ENCODE peak calls at places on chromosomes 3 and 15, in six cellular contexts. One of them, this sample, is unnamed.

GRCh38 chr15:100693451-100693850 is 91.1 kb downstream of the ASB7 start:
- DNase-seq in A549: no peak
- DNase-seq in NB4: no peak
- DNase-seq in endothelial cell of umbilical vein: no peak
- DNase-seq in HepG2: no peak
- DNase-seq in HCT116: no peak
- DNase-seq in this sample: no peak

GRCh38 chr3:107235923-107236315 is 141.3 kb upstream of the CCDC54 start:
- DNase-seq in A549: peak
- DNase-seq in NB4: peak
- DNase-seq in endothelial cell of umbilical vein: peak
- DNase-seq in HepG2: peak
- DNase-seq in HCT116: peak
- DNase-seq in this sample: peak

GRCh38 chr15:91522609-91523332 is 330.7 kb upstream of the SLCO3A1 start:
- DNase-seq in A549: peak
- DNase-seq in NB4: peak
- DNase-seq in endothelial cell of umbilical vein: no peak
- DNase-seq in HepG2: no peak
- DNase-seq in HCT116: no peak
- DNase-seq in this sample: no peak

GRCh38 chr15:72982750-72983149 is 69.5 kb upstream of the NEO1 start:
- DNase-seq in A549: no peak
- DNase-seq in NB4: no peak
- DNase-seq in endothelial cell of umbilical vein: no peak
- DNase-seq in HepG2: no peak
- DNase-seq in HCT116: no peak
- DNase-seq in this sample: no peak

GRCh38 chr3:87997298-87997697 is 61.5 kb downstream of the CGGBP1 start:
- DNase-seq in A549: no peak
- DNase-seq in NB4: peak
- DNase-seq in endothelial cell of umbilical vein: peak
- DNase-seq in HepG2: no peak
- DNase-seq in HCT116: no peak
- DNase-seq in this sample: peak

GRCh38 chr3:11803977-11804903 is 42.4 kb downstream of the TAMM41 start:
- DNase-seq in A549: peak
- DNase-seq in NB4: peak
- DNase-seq in endothelial cell of umbilical vein: peak
- DNase-seq in HepG2: peak
- DNase-seq in HCT116: peak
- DNase-seq in this sample: no peak

GRCh38 chr15:63891079-63891762 is 57.5 kb upstream of the HERC1 start:
- DNase-seq in A549: peak
- DNase-seq in NB4: peak
- DNase-seq in endothelial cell of umbilical vein: peak
- DNase-seq in HepG2: peak
- DNase-seq in HCT116: peak
- DNase-seq in this sample: peak

GRCh38 chr3:32184187-32184730 is 54.2 kb upstream of the CMTM8 start:
- DNase-seq in A549: no peak
- DNase-seq in NB4: no peak
- DNase-seq in endothelial cell of umbilical vein: no peak
- DNase-seq in HepG2: no peak
- DNase-seq in HCT116: no peak
- DNase-seq in this sample: no peak

GRCh38 chr15:85750807-85751730 is 43.7 kb downstream of the KLHL25 start:
- DNase-seq in A549: no peak
- DNase-seq in NB4: peak
- DNase-seq in endothelial cell of umbilical vein: no peak
- DNase-seq in HepG2: no peak
- DNase-seq in HCT116: no peak
- DNase-seq in this sample: no peak

GRCh38 chr3:140942221-140943104 is 827 bp downstream of the SLC25A36 start:
- DNase-seq in A549: peak
- DNase-seq in NB4: peak
- DNase-seq in endothelial cell of umbilical vein: peak
- DNase-seq in HepG2: peak
- DNase-seq in HCT116: no peak
- DNase-seq in this sample: no peak

GRCh38 chr3:157786618-157787017 is 283.4 kb upstream of the VEPH1 start:
- DNase-seq in A549: no peak
- DNase-seq in NB4: no peak
- DNase-seq in endothelial cell of umbilical vein: no peak
- DNase-seq in HepG2: no peak
- DNase-seq in HCT116: no peak
- DNase-seq in this sample: no peak

GRCh38 chr3:52281980-52282801 is 3.7 kb upstream of the WDR82 start:
- DNase-seq in A549: no peak
- DNase-seq in NB4: no peak
- DNase-seq in endothelial cell of umbilical vein: no peak
- DNase-seq in HepG2: peak
- DNase-seq in HCT116: no peak
- DNase-seq in this sample: no peak

GRCh38 chr15:72796515-72797337 is 13.2 kb upstream of the ADPGK start:
- DNase-seq in A549: peak
- DNase-seq in NB4: peak
- DNase-seq in endothelial cell of umbilical vein: peak
- DNase-seq in HepG2: no peak
- DNase-seq in HCT116: peak
- DNase-seq in this sample: no peak

GRCh38 chr15:91860498-91860897 is 7.0 kb downstream of the SLCO3A1 start:
- DNase-seq in A549: no peak
- DNase-seq in NB4: no peak
- DNase-seq in endothelial cell of umbilical vein: no peak
- DNase-seq in HepG2: no peak
- DNase-seq in HCT116: no peak
- DNase-seq in this sample: no peak

GRCh38 chr3:149553781-149554451 is 79.4 kb downstream of the TM4SF4 start:
- DNase-seq in A549: no peak
- DNase-seq in NB4: no peak
- DNase-seq in endothelial cell of umbilical vein: peak
- DNase-seq in HepG2: no peak
- DNase-seq in HCT116: no peak
- DNase-seq in this sample: no peak

GRCh38 chr15:88644741-88645140 is 5.9 kb downstream of the ISG20 start:
- DNase-seq in A549: no peak
- DNase-seq in NB4: no peak
- DNase-seq in endothelial cell of umbilical vein: no peak
- DNase-seq in HepG2: no peak
- DNase-seq in HCT116: no peak
- DNase-seq in this sample: no peak

GRCh38 chr3:46971151-46971550 is 5.4 kb downstream of the CCDC12 start:
- DNase-seq in A549: no peak
- DNase-seq in NB4: no peak
- DNase-seq in endothelial cell of umbilical vein: no peak
- DNase-seq in HepG2: no peak
- DNase-seq in HCT116: no peak
- DNase-seq in this sample: no peak

GRCh38 chr3:70832035-70832795 is 519.8 kb upstream of the MDFIC2 start:
- DNase-seq in A549: no peak
- DNase-seq in NB4: no peak
- DNase-seq in endothelial cell of umbilical vein: peak
- DNase-seq in HepG2: no peak
- DNase-seq in HCT116: no peak
- DNase-seq in this sample: no peak

GRCh38 chr3:32973982-32974381 is 22.5 kb downstream of the CCR4 start:
- DNase-seq in A549: no peak
- DNase-seq in NB4: no peak
- DNase-seq in endothelial cell of umbilical vein: no peak
- DNase-seq in HepG2: no peak
- DNase-seq in HCT116: no peak
- DNase-seq in this sample: no peak

GRCh38 chr3:98367464-98368246 is 14.0 kb downstream of the OR5K4 start:
- DNase-seq in A549: no peak
- DNase-seq in NB4: no peak
- DNase-seq in endothelial cell of umbilical vein: no peak
- DNase-seq in HepG2: no peak
- DNase-seq in HCT116: no peak
- DNase-seq in this sample: no peak

GRCh38 chr15:48414015-48414414 is 82.8 kb downstream of the DUT start:
- DNase-seq in A549: no peak
- DNase-seq in NB4: no peak
- DNase-seq in endothelial cell of umbilical vein: peak
- DNase-seq in HepG2: no peak
- DNase-seq in HCT116: no peak
- DNase-seq in this sample: no peak

GRCh38 chr3:49654955-49655556 is 19.1 kb upstream of the APEH start:
- DNase-seq in A549: no peak
- DNase-seq in NB4: no peak
- DNase-seq in endothelial cell of umbilical vein: no peak
- DNase-seq in HepG2: no peak
- DNase-seq in HCT116: no peak
- DNase-seq in this sample: no peak

GRCh38 chr15:63469190-63469589 is 35.2 kb upstream of the USP3 start:
- DNase-seq in A549: no peak
- DNase-seq in NB4: no peak
- DNase-seq in endothelial cell of umbilical vein: no peak
- DNase-seq in HepG2: no peak
- DNase-seq in HCT116: no peak
- DNase-seq in this sample: no peak

GRCh38 chr3:103002447-103002846 is 567.6 kb downstream of the ZPLD1 start:
- DNase-seq in A549: no peak
- DNase-seq in NB4: peak
- DNase-seq in endothelial cell of umbilical vein: no peak
- DNase-seq in HepG2: no peak
- DNase-seq in HCT116: no peak
- DNase-seq in this sample: no peak

GRCh38 chr3:191330309-191330712 is at the start of gene UTS2B:
- DNase-seq in A549: peak
- DNase-seq in NB4: no peak
- DNase-seq in endothelial cell of umbilical vein: peak
- DNase-seq in HepG2: peak
- DNase-seq in HCT116: peak
- DNase-seq in this sample: no peak

GRCh38 chr15:78715930-78716329 is 74.9 kb upstream of the CHRNB4 start:
- DNase-seq in A549: peak
- DNase-seq in NB4: no peak
- DNase-seq in endothelial cell of umbilical vein: no peak
- DNase-seq in HepG2: no peak
- DNase-seq in HCT116: no peak
- DNase-seq in this sample: no peak

GRCh38 chr3:65052101-65052500 is 364.3 kb upstream of the ADAMTS9 start:
- DNase-seq in A549: no peak
- DNase-seq in NB4: peak
- DNase-seq in endothelial cell of umbilical vein: no peak
- DNase-seq in HepG2: no peak
- DNase-seq in HCT116: no peak
- DNase-seq in this sample: no peak

GRCh38 chr3:172559029-172559428 is 35.8 kb upstream of the TNFSF10 start:
- DNase-seq in A549: no peak
- DNase-seq in NB4: peak
- DNase-seq in endothelial cell of umbilical vein: no peak
- DNase-seq in HepG2: no peak
- DNase-seq in HCT116: no peak
- DNase-seq in this sample: no peak

GRCh38 chr3:172560026-172560425 is 36.8 kb upstream of the TNFSF10 start:
- DNase-seq in A549: no peak
- DNase-seq in NB4: no peak
- DNase-seq in endothelial cell of umbilical vein: no peak
- DNase-seq in HepG2: no peak
- DNase-seq in HCT116: no peak
- DNase-seq in this sample: no peak

GRCh38 chr3:172561894-172562664 is 38.8 kb upstream of the TNFSF10 start:
- DNase-seq in A549: peak
- DNase-seq in NB4: no peak
- DNase-seq in endothelial cell of umbilical vein: peak
- DNase-seq in HepG2: no peak
- DNase-seq in HCT116: no peak
- DNase-seq in this sample: no peak

GRCh38 chr3:172564499-172564898 is 41.3 kb upstream of the TNFSF10 start:
- DNase-seq in A549: no peak
- DNase-seq in NB4: peak
- DNase-seq in endothelial cell of umbilical vein: no peak
- DNase-seq in HepG2: no peak
- DNase-seq in HCT116: no peak
- DNase-seq in this sample: no peak

GRCh38 chr3:172562881-172563835 is 39.9 kb upstream of the TNFSF10 start:
- DNase-seq in A549: peak
- DNase-seq in NB4: peak
- DNase-seq in endothelial cell of umbilical vein: peak
- DNase-seq in HepG2: peak
- DNase-seq in HCT116: no peak
- DNase-seq in this sample: no peak
- TF ChIP-seq MAX in A549: no peak
- TF ChIP-seq MAX in NB4: no peak
- TF ChIP-seq MAX in endothelial cell of umbilical vein: no peak
- TF ChIP-seq MAX in HepG2: no peak
- TF ChIP-seq MAX in HCT116: no peak
- TF ChIP-seq MAX in this sample: no peak

GRCh38 chr3:23162939-23163338 is 40.2 kb upstream of the UBE2E2 start:
- DNase-seq in A549: no peak
- DNase-seq in NB4: no peak
- DNase-seq in endothelial cell of umbilical vein: no peak
- DNase-seq in HepG2: no peak
- DNase-seq in HCT116: no peak
- DNase-seq in this sample: peak
- TF ChIP-seq MAX in A549: no peak
- TF ChIP-seq MAX in NB4: no peak
- TF ChIP-seq MAX in endothelial cell of umbilical vein: no peak
- TF ChIP-seq MAX in HepG2: no peak
- TF ChIP-seq MAX in HCT116: no peak
- TF ChIP-seq MAX in this sample: no peak

DNA sequence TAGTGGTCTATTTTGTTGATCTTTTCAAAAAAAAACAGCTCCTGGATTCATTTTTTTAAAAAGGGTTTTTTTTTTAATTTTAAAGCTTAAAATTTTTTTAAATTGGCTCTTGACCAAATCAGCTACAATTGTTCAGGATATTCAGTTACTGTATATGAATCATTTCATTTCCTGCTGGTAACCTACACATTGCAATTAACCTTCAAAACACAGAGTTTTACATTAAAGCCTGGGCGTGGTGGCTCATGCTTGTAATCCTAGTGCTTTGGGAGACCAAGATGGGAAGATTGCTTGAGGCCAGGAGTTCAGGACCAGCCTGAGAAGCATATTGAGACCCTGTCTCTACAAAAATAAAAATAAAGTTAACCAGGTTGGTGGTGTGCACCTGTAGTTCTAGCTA is 163.4 kb downstream of the ALDH1A2 start:
- DNase-seq in A549: no peak
- DNase-seq in NB4: no peak
- DNase-seq in endothelial cell of umbilical vein: peak
- DNase-seq in HepG2: no peak
- DNase-seq in HCT116: no peak
- DNase-seq in this sample: no peak
- TF ChIP-seq MAX in A549: no peak
- TF ChIP-seq MAX in NB4: no peak
- TF ChIP-seq MAX in endothelial cell of umbilical vein: no peak
- TF ChIP-seq MAX in HepG2: no peak
- TF ChIP-seq MAX in HCT116: no peak
- TF ChIP-seq MAX in this sample: no peak

DNA sequence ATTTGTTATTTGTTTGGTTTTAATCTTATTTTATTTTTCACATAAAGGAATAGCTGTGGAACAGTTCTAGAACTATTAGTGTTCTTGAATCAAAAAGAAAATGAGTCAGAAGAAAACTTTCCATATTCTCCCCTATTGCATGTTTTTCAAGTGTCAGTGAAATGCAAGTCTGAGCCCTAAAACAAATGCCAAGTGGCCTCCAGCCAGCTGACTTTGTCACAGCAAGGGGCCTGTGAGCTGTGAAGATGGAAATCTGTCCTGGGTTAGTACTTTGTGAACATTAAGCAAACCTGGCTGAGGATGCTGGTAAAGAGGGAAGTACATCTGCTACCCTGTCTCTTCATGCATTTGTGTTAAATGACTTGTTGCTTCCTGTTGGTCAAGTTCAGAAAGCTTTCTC is 14.2 kb downstream of the LRRC49 start:
- DNase-seq in A549: no peak
- DNase-seq in NB4: no peak
- DNase-seq in endothelial cell of umbilical vein: no peak
- DNase-seq in HepG2: no peak
- DNase-seq in HCT116: no peak
- DNase-seq in this sample: no peak
- TF ChIP-seq MAX in A549: no peak
- TF ChIP-seq MAX in NB4: no peak
- TF ChIP-seq MAX in endothelial cell of umbilical vein: no peak
- TF ChIP-seq MAX in HepG2: no peak
- TF ChIP-seq MAX in HCT116: no peak
- TF ChIP-seq MAX in this sample: no peak

This sample was measured in GM12878.